ENCODE peak calls at places on chromosomes 5 and 9, in seven cellular contexts. One of them, this sample, is unnamed.

GRCh38 chr9:89531766-89532165 is 33.9 kb upstream of the SEMA4D start:
- DNase-seq in ELR: no peak
- DNase-seq in Peyer's patch: no peak
- DNase-seq in nephron progenitor cell: no peak
- DNase-seq in non-pigmented ciliary epithelial cell: no peak
- DNase-seq in lower leg skin: no peak
- DNase-seq in B cell: no peak
- DNase-seq in this sample: no peak

GRCh38 chr9:136961279-136962065 is 9.4 kb downstream of the LCN12 start:
- DNase-seq in ELR: no peak
- DNase-seq in Peyer's patch: no peak
- DNase-seq in nephron progenitor cell: no peak
- DNase-seq in non-pigmented ciliary epithelial cell: no peak
- DNase-seq in lower leg skin: no peak
- DNase-seq in B cell: no peak
- DNase-seq in this sample: no peak

GRCh38 chr9:25724424-25724823 is 46.2 kb upstream of the TUSC1 start:
- DNase-seq in ELR: peak; percentile 1
- DNase-seq in Peyer's patch: no peak
- DNase-seq in nephron progenitor cell: no peak
- DNase-seq in non-pigmented ciliary epithelial cell: peak; percentile 34
- DNase-seq in lower leg skin: no peak
- DNase-seq in B cell: no peak
- DNase-seq in this sample: no peak

GRCh38 chr9:34651286-34651685 is 699 bp upstream of the IL11RA start:
- DNase-seq in ELR: peak; percentile 32
- DNase-seq in Peyer's patch: no peak
- DNase-seq in nephron progenitor cell: no peak
- DNase-seq in non-pigmented ciliary epithelial cell: no peak
- DNase-seq in lower leg skin: no peak
- DNase-seq in B cell: no peak
- DNase-seq in this sample: no peak

GRCh38 chr5:55650391-55650790 is 61.7 kb downstream of the SLC38A9 start:
- DNase-seq in ELR: peak; percentile 51
- DNase-seq in Peyer's patch: no peak
- DNase-seq in nephron progenitor cell: no peak
- DNase-seq in non-pigmented ciliary epithelial cell: peak; percentile 60
- DNase-seq in lower leg skin: no peak
- DNase-seq in B cell: no peak
- DNase-seq in this sample: no peak

GRCh38 chr9:18478517-18479361 is 4.8 kb downstream of the ADAMTSL1 start:
- DNase-seq in ELR: peak; percentile 85
- DNase-seq in Peyer's patch: no peak
- DNase-seq in nephron progenitor cell: no peak
- DNase-seq in non-pigmented ciliary epithelial cell: no peak
- DNase-seq in lower leg skin: no peak
- DNase-seq in B cell: no peak
- DNase-seq in this sample: no peak

GRCh38 chr9:18255158-18255629 is 218.8 kb upstream of the ADAMTSL1 start:
- DNase-seq in ELR: peak; percentile 89
- DNase-seq in Peyer's patch: peak; percentile 77
- DNase-seq in nephron progenitor cell: peak; percentile 87
- DNase-seq in non-pigmented ciliary epithelial cell: peak; percentile 60
- DNase-seq in lower leg skin: peak; percentile 96
- DNase-seq in B cell: peak; percentile 38
- DNase-seq in this sample: peak; percentile 65

GRCh38 chr5:94709277-94709676 is 90.8 kb downstream of the SLF1 start:
- DNase-seq in ELR: no peak
- DNase-seq in Peyer's patch: no peak
- DNase-seq in nephron progenitor cell: no peak
- DNase-seq in non-pigmented ciliary epithelial cell: no peak
- DNase-seq in lower leg skin: no peak
- DNase-seq in B cell: no peak
- DNase-seq in this sample: no peak

GRCh38 chr5:175874462-175875139 is 3.2 kb downstream of the CPLX2 start:
- DNase-seq in ELR: no peak
- DNase-seq in Peyer's patch: no peak
- DNase-seq in nephron progenitor cell: no peak
- DNase-seq in non-pigmented ciliary epithelial cell: no peak
- DNase-seq in lower leg skin: no peak
- DNase-seq in B cell: no peak
- DNase-seq in this sample: no peak

GRCh38 chr5:122376305-122376704 is 64.3 kb downstream of the SNCAIP start:
- DNase-seq in ELR: no peak
- DNase-seq in Peyer's patch: no peak
- DNase-seq in nephron progenitor cell: no peak
- DNase-seq in non-pigmented ciliary epithelial cell: no peak
- DNase-seq in lower leg skin: no peak
- DNase-seq in B cell: no peak
- DNase-seq in this sample: no peak

GRCh38 chr5:10057356-10057755 is 192.3 kb downstream of the ATPSCKMT start:
- DNase-seq in ELR: no peak
- DNase-seq in Peyer's patch: no peak
- DNase-seq in nephron progenitor cell: no peak
- DNase-seq in non-pigmented ciliary epithelial cell: no peak
- DNase-seq in lower leg skin: peak; percentile 70
- DNase-seq in B cell: no peak
- DNase-seq in this sample: no peak

GRCh38 chr5:73901455-73901854 is 275.5 kb downstream of the ARHGEF28 start:
- DNase-seq in ELR: peak; percentile 20
- DNase-seq in Peyer's patch: no peak
- DNase-seq in nephron progenitor cell: no peak
- DNase-seq in non-pigmented ciliary epithelial cell: no peak
- DNase-seq in lower leg skin: no peak
- DNase-seq in B cell: no peak
- DNase-seq in this sample: no peak

GRCh38 chr5:40480392-40480791 is 199.3 kb upstream of the PTGER4 start:
- DNase-seq in ELR: no peak
- DNase-seq in Peyer's patch: no peak
- DNase-seq in nephron progenitor cell: no peak
- DNase-seq in non-pigmented ciliary epithelial cell: no peak
- DNase-seq in lower leg skin: no peak
- DNase-seq in B cell: no peak
- DNase-seq in this sample: no peak

This sample was measured in omental fat pad.